ENCODE peak calls at places on chromosome 12, in four cellular contexts. A is H4, P is tibial artery, Y is NCI-H510A. R is an unnamed sample.

GRCh38 chr12:53975019-53975815 is 463 bp upstream of the HOTAIR start:
- DNase-seq in A (no peak), Y (no peak), P (no peak), R (no peak)

GRCh38 chr12:110253176-110253575 is 27.9 kb upstream of the ATP2A2 start:
- DNase-seq in Y (no peak), A (no peak), P (peak; percentile 60), R (no peak)

GRCh38 chr12:195951-196350 is 18.0 kb downstream of the SLC6A12 start:
- DNase-seq in A (no peak), P (no peak), Y (no peak), R (no peak)

GRCh38 chr12:32611986-32612385 is 67.1 kb upstream of the DNM1L start:
- DNase-seq in A (no peak), Y (no peak), P (no peak), R (no peak)

GRCh38 chr12:6097384-6097783 is 27.1 kb downstream of the VWF start:
- DNase-seq in Y (no peak), A (no peak), P (no peak), R (no peak)

GRCh38 chr12:80624986-80625530 is 82.4 kb upstream of the MYF6 start:
- DNase-seq in Y (no peak), P (no peak), A (no peak), R (peak; percentile 64)

GRCh38 chr12:75479963-75480461 is 543 bp upstream of the GLIPR1 start:
- DNase-seq in A (peak; percentile 51), Y (no peak), P (no peak), R (no peak)

GRCh38 chr12:104063712-104064030 is 660 bp upstream of the HCFC2 start:
- DNase-seq in P (peak; percentile 32), A (peak; percentile 41), Y (peak; percentile 8), R (no peak)

GRCh38 chr12:91778938-91779400 is 366.7 kb downstream of the BTG1 start:
- DNase-seq in P (peak; percentile 28), Y (no peak), A (peak; percentile 83), R (peak; percentile 89)

GRCh38 chr12:130877333-130877732 is 5.5 kb downstream of the RAN start:
- DNase-seq in Y (no peak), P (no peak), A (no peak), R (no peak)

GRCh38 chr12:49098035-49098451 is 3.4 kb upstream of the DHH start:
- DNase-seq in P (peak; percentile 48), A (no peak), Y (no peak), R (no peak)

GRCh38 chr12:93065896-93066295 is 136.8 kb upstream of the EEA1 start:
- DNase-seq in A (no peak), Y (no peak), P (no peak), R (no peak)

GRCh38 chr12:79885956-79886490 is 48.9 kb downstream of the PPP1R12A start:
- DNase-seq in A (no peak), P (no peak), Y (no peak), R (peak; percentile 17)

GRCh38 chr12:55017421-55017820 is 2.4 kb upstream of the NEUROD4 start:
- DNase-seq in P (no peak), A (no peak), Y (no peak), R (no peak)

GRCh38 chr12:57181072-57181471 is 33.7 kb upstream of the LRP1-AS start:
- DNase-seq in P (no peak), A (no peak), Y (no peak), R (no peak)

GRCh38 chr12:54384591-54385041 is at the start of gene ZNF385A:
- DNase-seq in A (no peak), P (no peak), Y (no peak), R (no peak)

GRCh38 chr12:5000204-5000603 is 43.5 kb upstream of the KCNA5 start:
- DNase-seq in Y (no peak), A (no peak), P (no peak), R (no peak)

GRCh38 chr12:7190268-7191055 is 976 bp downstream of the PEX5 start:
- DNase-seq in Y (no peak), A (no peak), P (peak; percentile 44), R (no peak)

GRCh38 chr12:57522887-57523705 is 472 bp downstream of the MBD6 start:
- DNase-seq in P (peak; percentile 67), Y (no peak), A (peak; percentile 45), R (no peak)

GRCh38 chr12:70535896-70536374 is 101.3 kb downstream of the PTPRB start:
- DNase-seq in P (no peak), A (no peak), Y (no peak), R (peak; percentile 92)

GRCh38 chr12:50750366-50750765 is 13.5 kb upstream of the ATF1 start:
- DNase-seq in P (no peak), A (no peak), Y (no peak), R (no peak)

GRCh38 chr12:30732954-30733637 is 21.7 kb downstream of the CAPRIN2 start:
- DNase-seq in Y (no peak), A (no peak), P (no peak), R (peak; percentile 77)

GRCh38 chr12:55720071-55720564 is at the start of gene RDH5:
- DNase-seq in A (peak; percentile 46), Y (no peak), P (peak; percentile 76), R (no peak)

GRCh38 chr12:47014474-47014873 is 64.9 kb upstream of the PCED1B start:
- DNase-seq in P (no peak), Y (no peak), A (peak; percentile 79), R (no peak)

GRCh38 chr12:25775968-25776367 is 182.5 kb upstream of the RASSF8 start:
- DNase-seq in Y (no peak), A (no peak), P (no peak), R (no peak)

GRCh38 chr12:131076277-131076676 is 122.6 kb downstream of the ADGRD1 start:
- DNase-seq in P (peak; percentile 17), Y (no peak), A (no peak), R (no peak)

GRCh38 chr12:46562625-46563228 is 190.2 kb upstream of the SLC38A2 start:
- DNase-seq in P (no peak), A (peak; percentile 77), Y (no peak), R (peak; percentile 89)

GRCh38 chr12:114949081-114949480 is 265.1 kb upstream of the TBX3 start:
- DNase-seq in Y (no peak), P (no peak), A (no peak), R (no peak)

GRCh38 chr12:29317556-29318363 is 63.2 kb downstream of the ERGIC2 start:
- DNase-seq in Y (peak; percentile 1), P (peak; percentile 25), A (peak; percentile 81), R (peak; percentile 90)